ENCODE peak calls at places on chromosome 16, in nine cellular contexts. One of them, this sample, is unnamed.

GRCh38 chr16:88385831-88386815 is 3.4 kb downstream of the ZNF469 start:
- DNase-seq in A549: no peak
- DNase-seq in GM13976: no peak
- DNase-seq in tibial nerve: no peak
- DNase-seq in choroid plexus epithelial cell: no peak
- DNase-seq in nephron progenitor cell: no peak
- DNase-seq in endothelial cell: no peak
- DNase-seq in astrocyte of the spinal cord: no peak
- DNase-seq in CD4-positive, alpha-beta T cell: no peak
- DNase-seq in this sample: no peak

GRCh38 chr16:76947694-76948093 is 243.3 kb upstream of the MON1B start:
- DNase-seq in GM13976: no peak
- DNase-seq in endothelial cell: no peak
- DNase-seq in CD4-positive, alpha-beta T cell: no peak
- DNase-seq in A549: no peak
- DNase-seq in choroid plexus epithelial cell: no peak
- DNase-seq in nephron progenitor cell: no peak
- DNase-seq in astrocyte of the spinal cord: peak
- DNase-seq in tibial nerve: no peak
- DNase-seq in this sample: no peak

GRCh38 chr16:77835111-77835510 is 46.7 kb downstream of the VAT1L start:
- DNase-seq in nephron progenitor cell: no peak
- DNase-seq in tibial nerve: no peak
- DNase-seq in endothelial cell: no peak
- DNase-seq in CD4-positive, alpha-beta T cell: no peak
- DNase-seq in astrocyte of the spinal cord: no peak
- DNase-seq in choroid plexus epithelial cell: no peak
- DNase-seq in GM13976: no peak
- DNase-seq in A549: no peak
- DNase-seq in this sample: no peak

GRCh38 chr16:72878301-72879269 is 169.3 kb downstream of the ZFHX3 start:
- DNase-seq in CD4-positive, alpha-beta T cell: no peak
- DNase-seq in astrocyte of the spinal cord: peak
- DNase-seq in A549: no peak
- DNase-seq in nephron progenitor cell: no peak
- DNase-seq in endothelial cell: no peak
- DNase-seq in choroid plexus epithelial cell: peak
- DNase-seq in GM13976: no peak
- DNase-seq in tibial nerve: no peak
- DNase-seq in this sample: no peak

GRCh38 chr16:86771506-86772230 is 193.3 kb downstream of the FOXL1 start:
- DNase-seq in tibial nerve: no peak
- DNase-seq in astrocyte of the spinal cord: no peak
- DNase-seq in choroid plexus epithelial cell: no peak
- DNase-seq in CD4-positive, alpha-beta T cell: no peak
- DNase-seq in A549: no peak
- DNase-seq in endothelial cell: no peak
- DNase-seq in nephron progenitor cell: no peak
- DNase-seq in GM13976: no peak
- DNase-seq in this sample: no peak

GRCh38 chr16:30850246-30850645 is 43.6 kb downstream of the BCL7C start:
- DNase-seq in GM13976: no peak
- DNase-seq in endothelial cell: no peak
- DNase-seq in tibial nerve: no peak
- DNase-seq in choroid plexus epithelial cell: no peak
- DNase-seq in astrocyte of the spinal cord: no peak
- DNase-seq in CD4-positive, alpha-beta T cell: no peak
- DNase-seq in A549: no peak
- DNase-seq in nephron progenitor cell: no peak
- DNase-seq in this sample: no peak

GRCh38 chr16:89499767-89500166 is 8.4 kb upstream of the SPG7 start:
- DNase-seq in GM13976: no peak
- DNase-seq in A549: no peak
- DNase-seq in tibial nerve: no peak
- DNase-seq in endothelial cell: no peak
- DNase-seq in nephron progenitor cell: no peak
- DNase-seq in astrocyte of the spinal cord: no peak
- DNase-seq in CD4-positive, alpha-beta T cell: no peak
- DNase-seq in choroid plexus epithelial cell: no peak
- DNase-seq in this sample: no peak

GRCh38 chr16:529012-529575 is 1.6 kb downstream of the CAPN15 start:
- DNase-seq in GM13976: no peak
- DNase-seq in endothelial cell: no peak
- DNase-seq in A549: no peak
- DNase-seq in tibial nerve: no peak
- DNase-seq in CD4-positive, alpha-beta T cell: no peak
- DNase-seq in choroid plexus epithelial cell: no peak
- DNase-seq in nephron progenitor cell: no peak
- DNase-seq in astrocyte of the spinal cord: no peak
- DNase-seq in this sample: no peak

GRCh38 chr16:50308237-50308965 is 42.0 kb downstream of the ADCY7 start:
- DNase-seq in nephron progenitor cell: no peak
- DNase-seq in GM13976: peak
- DNase-seq in tibial nerve: no peak
- DNase-seq in CD4-positive, alpha-beta T cell: no peak
- DNase-seq in choroid plexus epithelial cell: no peak
- DNase-seq in endothelial cell: no peak
- DNase-seq in A549: no peak
- DNase-seq in astrocyte of the spinal cord: no peak
- DNase-seq in this sample: no peak
- TF ChIP-seq CTCF in nephron progenitor cell: no peak
- TF ChIP-seq CTCF in GM13976: no peak
- TF ChIP-seq CTCF in tibial nerve: no peak
- TF ChIP-seq CTCF in CD4-positive, alpha-beta T cell: no peak
- TF ChIP-seq CTCF in choroid plexus epithelial cell: no peak
- TF ChIP-seq CTCF in endothelial cell: no peak
- TF ChIP-seq CTCF in A549: no peak
- TF ChIP-seq CTCF in astrocyte of the spinal cord: no peak
- TF ChIP-seq CTCF in this sample: no peak

GRCh38 chr16:58243528-58244004 is 45.7 kb upstream of the CSNK2A2 start:
- DNase-seq in A549: no peak
- DNase-seq in CD4-positive, alpha-beta T cell: no peak
- DNase-seq in choroid plexus epithelial cell: no peak
- DNase-seq in tibial nerve: no peak
- DNase-seq in endothelial cell: no peak
- DNase-seq in astrocyte of the spinal cord: no peak
- DNase-seq in nephron progenitor cell: no peak
- DNase-seq in GM13976: peak
- DNase-seq in this sample: peak
- TF ChIP-seq CTCF in A549: no peak
- TF ChIP-seq CTCF in CD4-positive, alpha-beta T cell: no peak
- TF ChIP-seq CTCF in choroid plexus epithelial cell: no peak
- TF ChIP-seq CTCF in tibial nerve: no peak
- TF ChIP-seq CTCF in endothelial cell: no peak
- TF ChIP-seq CTCF in astrocyte of the spinal cord: no peak
- TF ChIP-seq CTCF in nephron progenitor cell: no peak
- TF ChIP-seq CTCF in GM13976: no peak
- TF ChIP-seq CTCF in this sample: no peak

DNA sequence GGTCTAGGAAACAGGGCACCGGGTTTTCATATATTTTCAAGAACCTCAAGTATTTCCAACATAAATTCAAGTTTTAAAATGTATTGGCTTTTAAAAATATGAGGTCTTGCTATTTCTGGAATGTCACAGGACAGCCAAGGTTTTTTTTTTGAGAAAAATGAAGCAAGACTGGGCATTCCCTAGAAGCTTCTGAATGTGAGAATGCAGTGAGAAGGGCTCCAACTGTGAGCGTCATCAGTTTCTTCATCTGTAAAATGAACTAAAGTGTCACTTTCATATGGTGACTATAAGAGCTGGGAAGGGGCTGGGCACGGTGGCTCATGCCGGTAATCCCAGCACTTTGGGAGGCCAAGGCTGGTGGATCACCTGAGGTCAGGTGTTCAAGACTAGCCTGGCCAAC is 455.8 kb upstream of the MAF start:
- DNase-seq in GM13976: no peak
- DNase-seq in CD4-positive, alpha-beta T cell: no peak
- DNase-seq in choroid plexus epithelial cell: peak
- DNase-seq in nephron progenitor cell: no peak
- DNase-seq in A549: no peak
- DNase-seq in astrocyte of the spinal cord: no peak
- DNase-seq in endothelial cell: no peak
- DNase-seq in tibial nerve: no peak
- DNase-seq in this sample: no peak
- TF ChIP-seq CTCF in GM13976: no peak
- TF ChIP-seq CTCF in CD4-positive, alpha-beta T cell: no peak
- TF ChIP-seq CTCF in choroid plexus epithelial cell: no peak
- TF ChIP-seq CTCF in nephron progenitor cell: no peak
- TF ChIP-seq CTCF in A549: no peak
- TF ChIP-seq CTCF in astrocyte of the spinal cord: no peak
- TF ChIP-seq CTCF in endothelial cell: no peak
- TF ChIP-seq CTCF in tibial nerve: no peak
- TF ChIP-seq CTCF in this sample: no peak

GRCh38 chr16:49998991-49999390 is 26.0 kb upstream of the CNEP1R1 start:
- DNase-seq in GM13976: no peak
- DNase-seq in nephron progenitor cell: no peak
- DNase-seq in A549: no peak
- DNase-seq in tibial nerve: no peak
- DNase-seq in choroid plexus epithelial cell: no peak
- DNase-seq in astrocyte of the spinal cord: no peak
- DNase-seq in CD4-positive, alpha-beta T cell: no peak
- DNase-seq in endothelial cell: no peak
- DNase-seq in this sample: no peak

GRCh38 chr16:49997721-49998251 is 27.2 kb upstream of the CNEP1R1 start:
- DNase-seq in CD4-positive, alpha-beta T cell: no peak
- DNase-seq in GM13976: no peak
- DNase-seq in nephron progenitor cell: no peak
- DNase-seq in tibial nerve: no peak
- DNase-seq in endothelial cell: no peak
- DNase-seq in choroid plexus epithelial cell: no peak
- DNase-seq in A549: no peak
- DNase-seq in astrocyte of the spinal cord: no peak
- DNase-seq in this sample: no peak

GRCh38 chr16:49992825-49993224 is 32.2 kb upstream of the CNEP1R1 start:
- DNase-seq in GM13976: no peak
- DNase-seq in A549: no peak
- DNase-seq in tibial nerve: no peak
- DNase-seq in CD4-positive, alpha-beta T cell: no peak
- DNase-seq in choroid plexus epithelial cell: no peak
- DNase-seq in nephron progenitor cell: no peak
- DNase-seq in astrocyte of the spinal cord: no peak
- DNase-seq in endothelial cell: no peak
- DNase-seq in this sample: no peak

GRCh38 chr16:49993579-49993978 is 31.4 kb upstream of the CNEP1R1 start:
- DNase-seq in endothelial cell: no peak
- DNase-seq in nephron progenitor cell: no peak
- DNase-seq in A549: no peak
- DNase-seq in astrocyte of the spinal cord: no peak
- DNase-seq in GM13976: no peak
- DNase-seq in tibial nerve: no peak
- DNase-seq in CD4-positive, alpha-beta T cell: no peak
- DNase-seq in choroid plexus epithelial cell: no peak
- DNase-seq in this sample: no peak

GRCh38 chr16:49995720-49996119 is 29.3 kb upstream of the CNEP1R1 start:
- DNase-seq in GM13976: no peak
- DNase-seq in choroid plexus epithelial cell: no peak
- DNase-seq in CD4-positive, alpha-beta T cell: no peak
- DNase-seq in astrocyte of the spinal cord: no peak
- DNase-seq in A549: no peak
- DNase-seq in tibial nerve: no peak
- DNase-seq in nephron progenitor cell: no peak
- DNase-seq in endothelial cell: no peak
- DNase-seq in this sample: no peak
- TF ChIP-seq CTCF in GM13976: no peak
- TF ChIP-seq CTCF in choroid plexus epithelial cell: no peak
- TF ChIP-seq CTCF in CD4-positive, alpha-beta T cell: no peak
- TF ChIP-seq CTCF in astrocyte of the spinal cord: peak
- TF ChIP-seq CTCF in A549: no peak
- TF ChIP-seq CTCF in tibial nerve: no peak
- TF ChIP-seq CTCF in nephron progenitor cell: no peak
- TF ChIP-seq CTCF in endothelial cell: no peak
- TF ChIP-seq CTCF in this sample: no peak

GRCh38 chr16:12188674-12189249 is 212.2 kb downstream of the SNX29 start:
- DNase-seq in CD4-positive, alpha-beta T cell: no peak
- DNase-seq in tibial nerve: no peak
- DNase-seq in endothelial cell: no peak
- DNase-seq in astrocyte of the spinal cord: no peak
- DNase-seq in choroid plexus epithelial cell: no peak
- DNase-seq in nephron progenitor cell: no peak
- DNase-seq in A549: no peak
- DNase-seq in GM13976: no peak
- DNase-seq in this sample: no peak
- TF ChIP-seq CTCF in CD4-positive, alpha-beta T cell: no peak
- TF ChIP-seq CTCF in tibial nerve: no peak
- TF ChIP-seq CTCF in endothelial cell: no peak
- TF ChIP-seq CTCF in astrocyte of the spinal cord: no peak
- TF ChIP-seq CTCF in choroid plexus epithelial cell: no peak
- TF ChIP-seq CTCF in nephron progenitor cell: no peak
- TF ChIP-seq CTCF in A549: no peak
- TF ChIP-seq CTCF in GM13976: no peak
- TF ChIP-seq CTCF in this sample: no peak

DNA sequence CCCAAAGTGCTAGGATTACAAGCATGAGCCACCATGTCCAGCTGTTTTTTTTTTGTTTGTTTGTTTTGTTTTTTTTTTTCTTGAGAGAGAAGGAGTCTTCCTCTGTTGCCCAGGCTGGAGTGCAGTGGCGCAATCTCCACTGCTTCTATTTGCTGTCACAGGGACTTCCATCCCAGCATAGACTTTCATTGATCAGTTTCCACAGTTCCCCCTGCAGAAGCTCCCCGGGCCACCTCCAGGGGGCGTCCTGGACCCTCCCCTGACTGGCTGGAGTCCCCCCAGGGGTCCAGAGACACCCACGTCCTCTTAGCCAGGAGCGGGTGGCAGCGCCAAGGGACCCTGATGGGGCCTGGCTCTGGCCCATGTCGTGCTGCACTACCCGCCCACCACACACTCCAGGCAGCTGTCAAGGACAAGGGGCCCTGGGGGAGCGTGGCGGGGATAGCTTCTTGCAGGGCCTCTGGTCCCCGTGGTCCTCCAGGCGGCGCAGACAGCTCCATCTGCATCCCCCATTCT is 3.1 kb upstream of the NPW start:
- DNase-seq in nephron progenitor cell: peak
- DNase-seq in endothelial cell: no peak
- DNase-seq in astrocyte of the spinal cord: no peak
- DNase-seq in GM13976: no peak
- DNase-seq in CD4-positive, alpha-beta T cell: no peak
- DNase-seq in tibial nerve: no peak
- DNase-seq in A549: no peak
- DNase-seq in choroid plexus epithelial cell: no peak
- DNase-seq in this sample: no peak
- TF ChIP-seq CTCF in nephron progenitor cell: peak
- TF ChIP-seq CTCF in endothelial cell: peak
- TF ChIP-seq CTCF in astrocyte of the spinal cord: peak
- TF ChIP-seq CTCF in GM13976: peak
- TF ChIP-seq CTCF in CD4-positive, alpha-beta T cell: peak
- TF ChIP-seq CTCF in tibial nerve: no peak
- TF ChIP-seq CTCF in A549: peak
- TF ChIP-seq CTCF in choroid plexus epithelial cell: peak
- TF ChIP-seq CTCF in this sample: peak

DNA sequence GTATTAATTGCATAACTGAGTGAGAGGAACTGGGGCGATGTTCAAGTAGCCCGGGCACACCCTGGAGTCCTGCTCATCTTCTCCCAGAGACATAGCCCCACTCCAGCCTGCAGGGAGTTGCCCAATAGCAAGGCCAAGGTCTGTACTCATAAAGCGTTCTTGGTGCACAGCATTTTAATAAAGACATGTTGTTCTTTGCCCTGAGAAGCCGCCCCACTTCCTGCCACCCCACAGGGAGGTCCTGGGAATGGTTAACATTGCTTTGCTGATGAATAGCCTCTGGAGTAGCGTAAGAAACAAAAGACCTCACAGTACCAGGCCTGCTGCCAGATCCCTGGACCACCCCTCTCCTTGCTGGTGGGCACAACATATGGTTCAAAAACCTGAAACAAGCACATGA is 21.6 kb upstream of the CDH1 start:
- DNase-seq in A549: no peak
- DNase-seq in choroid plexus epithelial cell: peak
- DNase-seq in nephron progenitor cell: no peak
- DNase-seq in GM13976: no peak
- DNase-seq in endothelial cell: no peak
- DNase-seq in CD4-positive, alpha-beta T cell: no peak
- DNase-seq in tibial nerve: no peak
- DNase-seq in astrocyte of the spinal cord: peak
- DNase-seq in this sample: no peak
- TF ChIP-seq CTCF in A549: no peak
- TF ChIP-seq CTCF in choroid plexus epithelial cell: no peak
- TF ChIP-seq CTCF in nephron progenitor cell: no peak
- TF ChIP-seq CTCF in GM13976: no peak
- TF ChIP-seq CTCF in endothelial cell: no peak
- TF ChIP-seq CTCF in CD4-positive, alpha-beta T cell: no peak
- TF ChIP-seq CTCF in tibial nerve: no peak
- TF ChIP-seq CTCF in astrocyte of the spinal cord: no peak
- TF ChIP-seq CTCF in this sample: no peak